ENCODE peak calls at places on chromosomes 16 and 17, in four cellular contexts. Y is thoracic aorta, X is heart right ventricle, F is A549. R is an unnamed sample.

GRCh38 chr17:78611636-78612035 is 34.4 kb upstream of the DNAH17 start:
- DNase-seq in Y (no peak), F (no peak), X (no peak), R (no peak)

GRCh38 chr16:13866073-13866472 is 53.9 kb upstream of the ERCC4 start:
- DNase-seq in F (peak), X (peak), Y (no peak), R (peak)

GRCh38 chr17:38861399-38861843 is 7.9 kb upstream of the RPL23 start:
- DNase-seq in F (peak), Y (no peak), X (no peak), R (no peak)

GRCh38 chr17:83079340-83079747 is at the start of gene METRNL:
- DNase-seq in X (peak), Y (no peak), F (peak), R (peak)

GRCh38 chr17:62592305-62593099 is 35.0 kb upstream of the MRC2 start:
- DNase-seq in F (peak), X (no peak), Y (no peak), R (no peak)

GRCh38 chr16:69833357-69833781 is 71.2 kb downstream of the WWP2 start:
- DNase-seq in F (no peak), X (no peak), Y (no peak), R (no peak)

GRCh38 chr17:74972107-74972972 is at the start of gene HID1:
- DNase-seq in F (peak), Y (no peak), X (peak), R (no peak)

GRCh38 chr16:48603647-48604376 is 6.2 kb downstream of the N4BP1 start:
- DNase-seq in Y (no peak), X (no peak), F (no peak), R (no peak)

GRCh38 chr16:55297910-55298175 is 26.2 kb upstream of the IRX6 start:
- DNase-seq in X (no peak), F (no peak), Y (no peak), R (no peak)

GRCh38 chr16:60902114-60902513 is 1134.1 kb downstream of the CDH8 start:
- DNase-seq in F (no peak), Y (no peak), X (no peak), R (no peak)

GRCh38 chr17:20263595-20263994 is 203.7 kb downstream of the LGALS9B start:
- DNase-seq in Y (no peak), X (no peak), F (peak), R (no peak)

GRCh38 chr17:12995896-12996295 is 21.9 kb downstream of the ELAC2 start:
- DNase-seq in F (no peak), Y (no peak), X (no peak), R (no peak)

GRCh38 chr16:80852261-80852872 is 48.0 kb upstream of the CDYL2 start:
- DNase-seq in Y (no peak), X (no peak), F (peak), R (no peak)

GRCh38 chr17:55641559-55642160 is 81.0 kb downstream of the TMEM100 start:
- DNase-seq in X (peak), F (peak), Y (no peak), R (peak)

GRCh38 chr17:76079577-76080206 is 710 bp downstream of the ZACN start:
- DNase-seq in F (no peak), X (no peak), Y (no peak), R (no peak)

GRCh38 chr16:1612320-1613111 is at the start of gene CRAMP1:
- DNase-seq in F (peak), Y (no peak), X (peak), R (no peak)

GRCh38 chr17:19787733-19788357 is 39.7 kb upstream of the ALDH3A1 start:
- DNase-seq in F (no peak), Y (no peak), X (no peak), R (no peak)

GRCh38 chr17:36921131-36921851 is 16.0 kb upstream of the LHX1 start:
- DNase-seq in Y (no peak), F (peak), X (no peak), R (no peak)

GRCh38 chr16:80932725-80933124 is 74.0 kb downstream of the CMC2 start:
- DNase-seq in X (peak), F (peak), Y (peak), R (peak)

GRCh38 chr16:22844426-22844825 is 30.5 kb downstream of the HS3ST2 start:
- DNase-seq in F (no peak), X (no peak), Y (no peak), R (no peak)

GRCh38 chr16:65988019-65988418 is 378.5 kb upstream of the CDH5 start:
- DNase-seq in Y (no peak), X (no peak), F (no peak), R (no peak)

GRCh38 chr16:23132921-23133532 is 16.2 kb downstream of the USP31 start:
- DNase-seq in Y (no peak), F (no peak), X (peak), R (no peak)

GRCh38 chr16:54873081-54873480 is 57.6 kb upstream of the IRX5 start:
- DNase-seq in Y (no peak), F (no peak), X (no peak), R (no peak)

GRCh38 chr16:11047057-11047456 is 102.7 kb downstream of the CLEC16A start:
- DNase-seq in X (no peak), F (no peak), Y (no peak), R (no peak)

GRCh38 chr17:81396278-81396721 is 1.0 kb downstream of the BAHCC1 start:
- DNase-seq in X (no peak), Y (no peak), F (no peak), R (no peak)

GRCh38 chr17:60147553-60148241 is 2.1 kb upstream of the CA4 start:
- DNase-seq in X (no peak), Y (no peak), F (no peak), R (no peak)

GRCh38 chr17:77462553-77463497 is 322.1 kb downstream of the SEC14L1 start:
- DNase-seq in F (no peak), Y (no peak), X (no peak), R (no peak)

GRCh38 chr17:44223574-44224046 is 4.1 kb upstream of the UBTF start:
- DNase-seq in Y (no peak), X (no peak), F (no peak), R (no peak)

GRCh38 chr17:79400989-79401703 is 209.7 kb downstream of the RBFOX3 start:
- DNase-seq in F (peak), Y (no peak), X (peak), R (peak)

GRCh38 chr17:27548369-27548768 is 82.6 kb upstream of the LGALS9 start:
- DNase-seq in F (no peak), X (no peak), Y (no peak), R (no peak)

GRCh38 chr17:64036198-64036922 is 15.9 kb upstream of the ICAM2 start:
- DNase-seq in X (no peak), F (peak), Y (no peak), R (no peak)

GRCh38 chr17:64385187-64386083 is 5.2 kb downstream of the PECAM1 start:
- DNase-seq in X (peak), F (peak), Y (peak), R (peak)

GRCh38 chr16:56999409-57000270 is 10.3 kb downstream of the NLRC5 start:
- DNase-seq in F (no peak), X (no peak), Y (no peak), R (no peak)

GRCh38 chr17:44971776-44972483 is 3.8 kb upstream of the C1QL1 start:
- DNase-seq in X (no peak), F (no peak), Y (no peak), R (no peak)

GRCh38 chr17:71885662-71886061 is 235.2 kb upstream of the SOX9 start:
- DNase-seq in F (no peak), Y (no peak), X (no peak), R (no peak)

GRCh38 chr17:31579265-31579664 is 187.8 kb downstream of the RAB11FIP4 start:
- DNase-seq in Y (no peak), F (no peak), X (no peak), R (no peak)

GRCh38 chr17:68085751-68086445 is 50.4 kb downstream of the KPNA2 start:
- DNase-seq in X (no peak), F (no peak), Y (no peak), R (no peak)

GRCh38 chr17:68089881-68090280 is 54.3 kb downstream of the KPNA2 start:
- DNase-seq in X (no peak), Y (no peak), F (peak), R (no peak)

DNA sequence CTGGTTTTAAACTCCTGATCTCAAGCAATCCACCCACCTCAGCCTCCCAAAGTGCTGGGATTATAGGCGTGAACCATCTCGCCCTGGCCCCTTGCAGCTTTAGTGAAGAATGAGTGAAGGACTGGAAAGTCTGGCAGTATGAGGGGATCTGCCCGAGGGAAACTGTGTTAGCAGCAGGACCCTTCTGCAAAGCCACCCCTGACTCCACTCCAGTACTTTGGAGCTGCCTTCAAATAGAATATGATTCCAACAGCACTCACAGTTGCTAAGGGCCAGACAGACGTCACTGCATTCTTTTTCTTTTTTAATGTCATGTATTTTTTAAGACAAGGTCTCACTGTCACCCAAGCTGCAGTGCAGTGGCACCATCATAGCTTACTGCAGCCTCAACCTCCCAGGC is 52.3 kb downstream of the KPNA2 start:
- DNase-seq in Y (no peak), X (no peak), F (no peak), R (no peak)
- H3K4me3 ChIP-seq in Y (no peak), X (no peak), F (no peak), R (no peak)

GRCh38 chr16:64421515-64421914 is 700.3 kb downstream of the CDH11 start:
- DNase-seq in X (no peak), F (no peak), Y (no peak), R (no peak)

GRCh38 chr16:64417711-64418227 is 704.1 kb downstream of the CDH11 start:
- DNase-seq in Y (no peak), F (no peak), X (no peak), R (no peak)

GRCh38 chr16:64419832-64420231 is 702.0 kb downstream of the CDH11 start:
- DNase-seq in F (no peak), Y (no peak), X (no peak), R (no peak)

GRCh38 chr16:64412578-64413280 is 709.1 kb downstream of the CDH11 start:
- DNase-seq in X (no peak), Y (peak), F (no peak), R (no peak)

GRCh38 chr16:64416232-64417010 is 705.4 kb downstream of the CDH11 start:
- DNase-seq in F (no peak), Y (no peak), X (no peak), R (no peak)
- H3K4me3 ChIP-seq in F (no peak), Y (peak), X (no peak), R (peak)

GRCh38 chr17:48037924-48038323 is 327 bp upstream of the COPZ2 start:
- DNase-seq in Y (no peak), X (no peak), F (no peak), R (no peak)

GRCh38 chr17:48031966-48032365 is 5.6 kb downstream of the COPZ2 start:
- DNase-seq in Y (no peak), X (no peak), F (no peak), R (no peak)

GRCh38 chr17:48036693-48037035 is 933 bp downstream of the COPZ2 start:
- DNase-seq in F (no peak), X (no peak), Y (no peak), R (no peak)

GRCh38 chr17:48038687-48039086 is 1.1 kb upstream of the COPZ2 start:
- DNase-seq in F (no peak), X (no peak), Y (no peak), R (no peak)

GRCh38 chr17:48037036-48037881 is at the start of gene COPZ2:
- DNase-seq in X (peak), F (peak), Y (peak), R (peak)
- H3K4me3 ChIP-seq in X (peak), F (peak), Y (peak), R (peak)

GRCh38 chr17:61394630-61395408 is 4.8 kb upstream of the TBX2 start:
- DNase-seq in F (no peak), X (no peak), Y (no peak), R (no peak)
- H3K4me3 ChIP-seq in F (no peak), X (no peak), Y (no peak), R (peak)

GRCh38 chr16:31010539-31010938 is at the start of gene STX1B:
- DNase-seq in Y (no peak), F (no peak), X (no peak), R (no peak)
- H3K4me3 ChIP-seq in Y (peak), F (no peak), X (no peak), R (no peak)

GRCh38 chr17:73568934-73569333 is 75.3 kb downstream of the SDK2 start:
- DNase-seq in Y (no peak), X (no peak), F (no peak), R (no peak)

GRCh38 chr17:73564856-73565255 is 79.4 kb downstream of the SDK2 start:
- DNase-seq in X (no peak), Y (no peak), F (no peak), R (no peak)

GRCh38 chr17:73569758-73570319 is 74.4 kb downstream of the SDK2 start:
- DNase-seq in X (no peak), Y (no peak), F (no peak), R (no peak)

GRCh38 chr17:73562896-73563295 is 81.3 kb downstream of the SDK2 start:
- DNase-seq in F (no peak), X (no peak), Y (no peak), R (no peak)

GRCh38 chr17:73566905-73567782 is 77.1 kb downstream of the SDK2 start:
- DNase-seq in F (no peak), X (no peak), Y (no peak), R (no peak)
- H3K4me3 ChIP-seq in F (no peak), X (no peak), Y (no peak), R (no peak)